ENCODE peak calls at places on chromosomes 7 and 10, in five cellular contexts. Z is lower leg skin, B is left ventricle myocardium inferior, Q is OCI-LY7, A is cardiac fibroblast. E is an unnamed sample.

GRCh38 chr7:28920424-28920823 is 37.7 kb downstream of the TRIL start:
- DNase-seq in Z (no peak), B (no peak), Q (no peak), A (no peak), E (peak; percentile 7)

GRCh38 chr7:116177009-116177408 is 33.3 kb upstream of the TES start:
- DNase-seq in Z (no peak), B (no peak), Q (no peak), A (peak; percentile 92), E (peak; percentile 84)

GRCh38 chr7:16627236-16627635 is 18.3 kb downstream of the ANKMY2 start:
- DNase-seq in Z (no peak), B (no peak), Q (no peak), A (peak; percentile 54), E (peak; percentile 45)

GRCh38 chr7:55774327-55775050 is 88.1 kb downstream of the SEPTIN14 start:
- DNase-seq in Z (peak; percentile 79), B (no peak), Q (no peak), A (no peak), E (peak; percentile 74)

GRCh38 chr10:10677479-10677878 is 340.2 kb upstream of the CELF2 start:
- DNase-seq in Z (no peak), B (peak; percentile 44), Q (peak; percentile 39), A (peak; percentile 90), E (peak; percentile 81)

GRCh38 chr10:61589547-61590243 is 73.0 kb upstream of the CABCOCO1 start:
- DNase-seq in Z (no peak), B (no peak), Q (no peak), A (peak; percentile 34), E (no peak)

GRCh38 chr7:99210265-99210970 is 2.5 kb upstream of the KPNA7 start:
- DNase-seq in Z (no peak), B (no peak), Q (no peak), A (peak; percentile 50), E (peak; percentile 97)

GRCh38 chr10:121772890-121773289 is 154.9 kb downstream of the ATE1 start:
- DNase-seq in Z (no peak), B (no peak), Q (no peak), A (no peak), E (no peak)

GRCh38 chr10:8314486-8314885 is 260.0 kb downstream of the GATA3 start:
- DNase-seq in Z (no peak), B (no peak), Q (no peak), A (no peak), E (no peak)

GRCh38 chr10:69961168-69961863 is 91.3 kb upstream of the MACROH2A2 start:
- DNase-seq in Z (peak; percentile 77), B (no peak), Q (peak; percentile 45), A (no peak), E (no peak)

GRCh38 chr10:18104223-18104872 is 35.9 kb upstream of the CACNB2 start:
- DNase-seq in Z (peak; percentile 87), B (peak; percentile 24), Q (peak; percentile 39), A (peak; percentile 64), E (peak; percentile 55)

GRCh38 chr10:4947635-4948596 is 15.3 kb upstream of the AKR1C1 start:
- DNase-seq in Z (no peak), B (no peak), Q (no peak), A (peak; percentile 99), E (peak; percentile 96)

GRCh38 chr10:14329609-14330246 is 996 bp downstream of the FRMD4A start:
- DNase-seq in Z (no peak), B (no peak), Q (no peak), A (no peak), E (no peak)

GRCh38 chr10:52621635-52622079 is 150.9 kb downstream of the MBL2 start:
- DNase-seq in Z (no peak), B (no peak), Q (no peak), A (peak; percentile 37), E (no peak)

GRCh38 chr7:157480651-157481050 is 143.8 kb downstream of the DNAJB6 start:
- DNase-seq in Z (peak; percentile 43), B (no peak), Q (no peak), A (no peak), E (no peak)

GRCh38 chr10:3786295-3786981 is 1.4 kb upstream of the KLF6 start:
- DNase-seq in Z (no peak), B (no peak), Q (peak; percentile 33), A (peak; percentile 58), E (peak; percentile 88)

GRCh38 chr7:151366872-151367207 is 25.2 kb downstream of the NUB1 start:
- DNase-seq in Z (no peak), B (no peak), Q (no peak), A (peak; percentile 64), E (no peak)

GRCh38 chr10:116742367-116743265 is at the start of gene HSPA12A:
- DNase-seq in Z (peak; percentile 93), B (peak; percentile 81), Q (no peak), A (peak; percentile 93), E (peak; percentile 85)

GRCh38 chr7:100582041-100582579 is 3.8 kb downstream of the LRCH4 start:
- DNase-seq in Z (no peak), B (no peak), Q (no peak), A (no peak), E (peak; percentile 47)

GRCh38 chr7:43170571-43170970 is 58.1 kb downstream of the HECW1 start:
- DNase-seq in Z (no peak), B (no peak), Q (no peak), A (no peak), E (no peak)

GRCh38 chr7:138324905-138325304 is 135.2 kb upstream of the TRIM24 start:
- DNase-seq in Z (no peak), B (no peak), Q (no peak), A (no peak), E (no peak)

GRCh38 chr7:99380823-99381663 is 6.5 kb downstream of the ARPC1B start:
- DNase-seq in Z (no peak), B (no peak), Q (peak; percentile 88), A (peak; percentile 80), E (no peak)

GRCh38 chr10:78337646-78338391 is 304.2 kb downstream of the RPS24 start:
- DNase-seq in Z (peak; percentile 28), B (no peak), Q (no peak), A (peak; percentile 6), E (no peak)

GRCh38 chr7:154480817-154481216 is 428.6 kb downstream of the DPP6 start:
- DNase-seq in Z (no peak), B (no peak), Q (no peak), A (no peak), E (no peak)

GRCh38 chr10:131728829-131729228 is 172.0 kb upstream of the PPP2R2D start:
- DNase-seq in Z (peak; percentile 72), B (no peak), Q (no peak), A (no peak), E (no peak)

GRCh38 chr7:137169282-137169698 is 174.2 kb downstream of the PTN start:
- DNase-seq in Z (no peak), B (peak; percentile 46), Q (peak; percentile 3), A (peak; percentile 83), E (peak; percentile 73)

GRCh38 chr7:88279323-88279722 is 27.4 kb downstream of the STEAP4 start:
- DNase-seq in Z (no peak), B (no peak), Q (no peak), A (no peak), E (peak; percentile 46)

GRCh38 chr7:137751361-137752009 is 95.3 kb downstream of the DGKI start:
- DNase-seq in Z (no peak), B (no peak), Q (no peak), A (no peak), E (no peak)

GRCh38 chr7:68977709-68978108 is 620.6 kb upstream of the AUTS2 start:
- DNase-seq in Z (no peak), B (no peak), Q (no peak), A (no peak), E (no peak)

GRCh38 chr10:111999915-112000302 is 183.7 kb downstream of the GPAM start:
- DNase-seq in Z (no peak), B (no peak), Q (no peak), A (no peak), E (no peak)

GRCh38 chr10:129766611-129767550 is 197.2 kb downstream of the EBF3 start:
- DNase-seq in Z (peak; percentile 67), B (no peak), Q (no peak), A (no peak), E (no peak)

GRCh38 chr10:112059220-112059619 is 124.3 kb downstream of the GPAM start:
- DNase-seq in Z (no peak), B (no peak), Q (no peak), A (no peak), E (no peak)

GRCh38 chr10:55091691-55092328 is 290.8 kb upstream of the PCDH15 start:
- DNase-seq in Z (no peak), B (no peak), Q (peak; percentile 16), A (peak; percentile 21), E (peak; percentile 20)

GRCh38 chr7:90580051-90580450 is 16.1 kb upstream of the CDK14 start:
- DNase-seq in Z (no peak), B (no peak), Q (no peak), A (peak; percentile 40), E (peak; percentile 81)

GRCh38 chr7:141550694-141551079 is 523 bp upstream of the AGK start:
- DNase-seq in Z (no peak), B (peak; percentile 19), Q (no peak), A (no peak), E (peak; percentile 13)

GRCh38 chr7:73343671-73344380 is 15.9 kb downstream of the FKBP6 start:
- DNase-seq in Z (no peak), B (no peak), Q (no peak), A (no peak), E (no peak)

GRCh38 chr7:129376076-129376777 is 58.0 kb upstream of the STRIP2 start:
- DNase-seq in Z (no peak), B (no peak), Q (peak; percentile 68), A (peak; percentile 49), E (peak; percentile 74)

GRCh38 chr10:3526721-3527120 is 258.3 kb downstream of the KLF6 start:
- DNase-seq in Z (no peak), B (no peak), Q (no peak), A (peak; percentile 90), E (no peak)

GRCh38 chr10:36888925-36889573 is 236.3 kb upstream of the ANKRD30A start:
- DNase-seq in Z (no peak), B (no peak), Q (peak; percentile 74), A (peak; percentile 31), E (peak; percentile 62)

GRCh38 chr10:68603766-68604165 is 43.6 kb downstream of the TET1 start:
- DNase-seq in Z (no peak), B (no peak), Q (no peak), A (no peak), E (no peak)
- TF ChIP-seq CTCF in Z (no peak), B (no peak), Q (no peak), A (no peak), E (no peak)

GRCh38 chr7:44979481-44980392 is 922 bp upstream of the MYO1G start:
- DNase-seq in Z (no peak), B (no peak), Q (peak; percentile 51), A (no peak), E (peak; percentile 52)
- H3K4me3 ChIP-seq in Z (no peak overlapping the region), B (no peak overlapping the region), Q (peak overlapping the region; percentile 67), A (no peak overlapping the region), E (no peak overlapping the region)

DNA sequence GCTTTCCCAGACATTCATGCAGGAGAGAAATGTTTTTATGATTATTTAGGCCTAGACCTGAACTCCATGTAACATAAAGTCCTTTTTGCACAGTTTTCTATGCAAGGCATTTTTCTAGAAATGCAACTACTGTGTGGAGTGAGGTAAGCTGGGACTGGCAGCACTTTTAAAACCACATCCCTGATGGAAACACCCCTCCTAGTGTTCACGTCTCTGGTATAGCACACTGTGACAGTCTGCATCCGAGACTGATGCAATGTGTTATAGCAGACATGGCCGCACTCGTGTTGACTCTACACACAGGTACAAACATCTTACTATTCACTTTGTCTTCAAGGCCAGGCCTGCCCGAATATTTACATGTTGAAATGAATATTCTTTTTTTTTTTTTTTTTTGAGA is 19.3 kb upstream of the ERCC6 start:
- DNase-seq in Z (no peak), B (no peak), Q (no peak), A (no peak), E (peak; percentile 43)
- TF ChIP-seq CTCF in Z (no peak), B (no peak), Q (no peak), A (no peak), E (peak; percentile 18)

GRCh38 chr10:86585037-86585725 is 63.6 kb upstream of the WAPL start:
- DNase-seq in Z (peak; percentile 87), B (peak; percentile 60), Q (peak; percentile 86), A (peak; percentile 72), E (peak; percentile 68)
- H3K4me3 ChIP-seq in Z (no peak overlapping the region), B (peak overlapping the region; percentile 32), Q (no peak overlapping the region), A (no peak overlapping the region), E (no peak overlapping the region)